ENCODE peak calls at places on chromosome 1, in five cellular contexts. One of them, this sample, is unnamed.

GRCh38 chr1:56404066-56404465 is 175.3 kb downstream of the PLPP3 start:
- DNase-seq in H9: no peak
- DNase-seq in posterior cingulate gyrus: no peak
- DNase-seq in colonic mucosa: no peak
- DNase-seq in IMR-90: no peak
- DNase-seq in this sample: no peak

GRCh38 chr1:94926365-94926914 is 470 bp downstream of the CNN3 start:
- DNase-seq in IMR-90: peak
- DNase-seq in posterior cingulate gyrus: no peak
- DNase-seq in colonic mucosa: peak
- DNase-seq in H9: peak
- DNase-seq in this sample: peak

GRCh38 chr1:24743404-24744211 is 1.6 kb upstream of the CLIC4 start:
- DNase-seq in H9: peak
- DNase-seq in IMR-90: peak
- DNase-seq in colonic mucosa: no peak
- DNase-seq in posterior cingulate gyrus: no peak
- DNase-seq in this sample: no peak

GRCh38 chr1:176529395-176529794 is 66.4 kb downstream of the PAPPA2 start:
- DNase-seq in colonic mucosa: no peak
- DNase-seq in IMR-90: no peak
- DNase-seq in H9: no peak
- DNase-seq in posterior cingulate gyrus: no peak
- DNase-seq in this sample: no peak

GRCh38 chr1:115429242-115429641 is 91.2 kb upstream of the NGF start:
- DNase-seq in posterior cingulate gyrus: no peak
- DNase-seq in H9: no peak
- DNase-seq in colonic mucosa: no peak
- DNase-seq in IMR-90: peak
- DNase-seq in this sample: no peak

GRCh38 chr1:85319488-85319887 is 43.1 kb upstream of the BCL10 start:
- DNase-seq in posterior cingulate gyrus: no peak
- DNase-seq in H9: no peak
- DNase-seq in colonic mucosa: no peak
- DNase-seq in IMR-90: no peak
- DNase-seq in this sample: no peak

GRCh38 chr1:183590225-183591191 is at the start of gene NCF2:
- DNase-seq in colonic mucosa: no peak
- DNase-seq in H9: no peak
- DNase-seq in IMR-90: peak
- DNase-seq in posterior cingulate gyrus: no peak
- DNase-seq in this sample: no peak

GRCh38 chr1:27981146-27981545 is 21.4 kb downstream of the XKR8 start:
- DNase-seq in colonic mucosa: no peak
- DNase-seq in posterior cingulate gyrus: no peak
- DNase-seq in H9: no peak
- DNase-seq in IMR-90: no peak
- DNase-seq in this sample: peak

GRCh38 chr1:248872752-248873408 is 14.0 kb upstream of the ZNF692 start:
- DNase-seq in IMR-90: peak
- DNase-seq in colonic mucosa: peak
- DNase-seq in H9: peak
- DNase-seq in posterior cingulate gyrus: no peak
- DNase-seq in this sample: peak

GRCh38 chr1:61887076-61887867 is 145.0 kb downstream of the PATJ start:
- DNase-seq in posterior cingulate gyrus: no peak
- DNase-seq in colonic mucosa: no peak
- DNase-seq in IMR-90: no peak
- DNase-seq in H9: no peak
- DNase-seq in this sample: no peak

GRCh38 chr1:201767339-201767738 is 61.6 kb upstream of the IPO9 start:
- DNase-seq in posterior cingulate gyrus: no peak
- DNase-seq in IMR-90: no peak
- DNase-seq in H9: no peak
- DNase-seq in colonic mucosa: no peak
- DNase-seq in this sample: no peak

GRCh38 chr1:20727746-20728316 is 4.7 kb downstream of the SH2D5 start:
- DNase-seq in colonic mucosa: no peak
- DNase-seq in H9: peak
- DNase-seq in IMR-90: no peak
- DNase-seq in posterior cingulate gyrus: no peak
- DNase-seq in this sample: no peak

GRCh38 chr1:64956241-64956640 is 10.1 kb downstream of the JAK1 start:
- DNase-seq in posterior cingulate gyrus: no peak
- DNase-seq in IMR-90: no peak
- DNase-seq in H9: no peak
- DNase-seq in colonic mucosa: no peak
- DNase-seq in this sample: no peak

This sample was measured in cerebellum.